ENCODE peak calls at places on chromosomes 13 and 19, in eight cellular contexts. E is DND-41, I is HCT116, O is hepatocyte, W is PC-3, M is PC-9, J is keratinocyte, V is K562. G is an unnamed sample.
A peak's percentile ranks its signal among the peaks of the same experiment; 100 is the strongest.

GRCh38 chr13:35697281-35697680 is 220.8 kb upstream of the MAB21L1 start:
- DNase-seq in E (no peak), I (no peak), O (no peak), W (no peak), M (no peak), J (no peak), V (no peak), G (no peak)

GRCh38 chr19:1261863-1262686 is 7.1 kb upstream of the CIRBP start:
- DNase-seq in E (no peak), I (no peak), O (peak; percentile 90), W (peak; percentile 48), M (peak; percentile 96), J (no peak), V (no peak), G (no peak)

GRCh38 chr13:32001392-32001768 is 30.2 kb upstream of the FRY start:
- DNase-seq in E (peak; percentile 5), I (peak; percentile 22), O (peak; percentile 50), W (peak; percentile 60), M (no peak), J (no peak), V (peak; percentile 15), G (peak; percentile 44)

GRCh38 chr13:24802074-24802473 is 38.1 kb downstream of the RNF17 start:
- DNase-seq in E (no peak), I (no peak), O (no peak), W (no peak), M (peak; percentile 22), J (no peak), V (no peak), G (peak; percentile 39)

GRCh38 chr13:113178070-113178895 is 19.8 kb downstream of the PROZ start:
- DNase-seq in E (no peak), I (no peak), O (no peak), W (peak; percentile 79), M (peak; percentile 39), J (no peak), V (no peak), G (peak; percentile 51)

GRCh38 chr13:100673831-100674362 is 698 bp downstream of the TMTC4 start:
- DNase-seq in E (peak; percentile 64), I (peak; percentile 28), O (peak; percentile 82), W (peak; percentile 70), M (peak; percentile 37), J (no peak), V (peak; percentile 34), G (peak; percentile 69)

GRCh38 chr19:11325544-11325943 is 13.9 kb downstream of the RAB3D start:
- DNase-seq in E (no peak), I (no peak), O (no peak), W (no peak), M (no peak), J (no peak), V (no peak), G (no peak)

GRCh38 chr13:112244495-112245177 is 131.5 kb upstream of the SPACA7 start:
- DNase-seq in E (no peak), I (no peak), O (no peak), W (no peak), M (no peak), J (no peak), V (no peak), G (no peak)

GRCh38 chr19:46950526-46951235 is 69.0 kb upstream of the NPAS1 start:
- DNase-seq in E (no peak), I (no peak), O (no peak), W (no peak), M (peak; percentile 25), J (no peak), V (no peak), G (peak; percentile 5)

GRCh38 chr13:38766799-38767198 is 79.9 kb downstream of the FREM2 start:
- DNase-seq in E (no peak), I (no peak), O (no peak), W (no peak), M (no peak), J (no peak), V (no peak), G (peak; percentile 8)

GRCh38 chr19:5232798-5233505 is 107.7 kb downstream of the PTPRS start:
- DNase-seq in E (no peak), I (no peak), O (no peak), W (no peak), M (no peak), J (no peak), V (no peak), G (no peak)

GRCh38 chr19:3366104-3366760 is at the start of gene NFIC:
- DNase-seq in E (peak; percentile 77), I (peak; percentile 51), O (peak; percentile 75), W (peak; percentile 50), M (peak; percentile 47), J (no peak), V (peak; percentile 80), G (peak; percentile 69)

GRCh38 chr19:3368848-3369336 is 2.5 kb downstream of the NFIC start:
- DNase-seq in E (no peak), I (no peak), O (no peak), W (no peak), M (no peak), J (no peak), V (no peak), G (peak; percentile 61)

GRCh38 chr19:3366761-3367571 is 583 bp downstream of the NFIC start:
- DNase-seq in E (peak; percentile 50), I (no peak), O (no peak), W (peak; percentile 15), M (no peak), J (no peak), V (peak; percentile 76), G (peak; percentile 18)

GRCh38 chr19:3368441-3368795 is 2.0 kb downstream of the NFIC start:
- DNase-seq in E (no peak), I (no peak), O (no peak), W (no peak), M (no peak), J (no peak), V (no peak), G (no peak)

GRCh38 chr19:3367572-3368440 is 1.4 kb downstream of the NFIC start:
- DNase-seq in E (no peak), I (no peak), O (no peak), W (no peak), M (no peak), J (no peak), V (no peak), G (peak; percentile 24)
- TF ChIP-seq EZH2 in E (no peak), I (no peak), O (peak; percentile 7), W (no peak), M (no peak), J (no peak), V (no peak), G (no peak)

GRCh38 chr19:50536662-50537305 is 23.1 kb upstream of the ASPDH start:
- DNase-seq in E (no peak), I (no peak), O (no peak), W (no peak), M (no peak), J (no peak), V (no peak), G (no peak)
- H3K4me3 ChIP-seq in E (no peak overlapping the region), I (no peak overlapping the region), O (no peak overlapping the region), W (no peak overlapping the region), M (no peak overlapping the region), J (no peak overlapping the region), V (no peak overlapping the region), G (no peak overlapping the region)

DNA sequence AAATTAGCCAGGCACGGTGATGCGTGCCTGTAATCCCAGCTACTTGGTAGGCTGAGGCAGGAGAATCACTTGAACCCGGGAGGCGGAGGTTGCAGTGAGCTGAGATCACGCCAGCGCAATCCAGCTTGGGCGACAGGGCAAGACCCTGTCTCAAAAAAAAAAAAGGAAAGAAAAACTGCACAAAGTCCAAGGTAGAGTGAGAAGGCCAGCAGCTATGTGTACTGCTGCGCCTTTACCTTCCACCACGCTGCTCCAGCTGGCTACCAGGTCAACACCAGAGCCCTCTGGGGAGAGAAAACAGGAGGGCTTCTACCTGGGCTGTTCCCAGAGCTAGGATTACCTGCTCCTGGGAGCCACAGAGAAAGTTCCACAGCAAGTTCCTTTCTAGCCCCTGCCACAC is 3.2 kb downstream of the ELL start:
- DNase-seq in E (no peak), I (no peak), O (no peak), W (no peak), M (no peak), J (no peak), V (no peak), G (no peak)
- H3K4me2 ChIP-seq in E (no peak overlapping the region), I (no peak overlapping the region), O (peak overlapping the region; percentile 82), W (no peak overlapping the region), M (no peak overlapping the region), J (no peak overlapping the region), V (no peak overlapping the region), G (no peak overlapping the region)

DNA sequence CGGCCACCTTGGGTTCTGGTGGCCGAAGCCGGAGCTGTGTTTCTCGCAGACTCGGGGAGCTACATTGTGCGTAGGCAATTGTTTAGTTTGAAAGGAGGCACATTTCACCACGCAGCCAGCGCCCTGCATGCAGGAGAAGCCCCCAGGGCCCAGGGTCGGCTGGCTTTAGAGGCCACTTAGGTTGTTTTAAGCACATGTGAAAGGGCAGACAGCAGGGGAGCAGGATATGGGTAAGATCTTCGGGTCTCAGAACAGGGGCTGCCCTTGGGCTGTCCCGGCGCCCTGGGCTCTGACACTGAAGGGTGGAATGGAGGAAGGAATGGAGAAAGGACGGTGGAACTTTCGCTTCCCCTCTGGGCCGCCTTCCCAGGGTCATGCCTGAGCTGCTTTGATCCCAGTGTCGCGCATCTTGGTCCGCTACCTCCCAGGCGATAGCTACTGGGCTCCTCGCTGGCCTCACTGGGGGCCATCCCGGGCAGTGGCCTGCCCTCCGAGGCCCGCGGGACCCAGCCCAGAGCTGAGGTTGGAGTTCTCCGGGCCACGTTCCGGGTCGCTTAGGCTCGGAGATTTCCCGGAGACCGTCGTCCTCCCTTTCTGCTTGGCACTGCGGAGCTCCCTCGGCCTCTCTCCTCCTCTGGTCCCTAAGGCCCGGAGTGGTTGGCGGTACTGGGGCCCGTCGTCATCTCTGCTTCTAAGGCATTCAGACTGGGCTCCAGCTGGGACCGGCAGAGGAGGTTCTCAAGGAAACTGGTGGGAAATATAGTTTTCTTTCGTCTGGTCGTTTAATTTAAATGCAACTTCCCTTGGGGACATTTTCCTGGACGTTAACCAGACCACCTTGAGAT is 4.3 kb upstream of the POU4F1 start:
- DNase-seq in E (no peak), I (no peak), O (no peak), W (no peak), M (no peak), J (no peak), V (no peak), G (no peak)
- TF ChIP-seq EZH2 in E (no peak), I (no peak), O (peak; percentile 87), W (no peak), M (no peak), J (peak; percentile 70), V (no peak), G (no peak)

DNA sequence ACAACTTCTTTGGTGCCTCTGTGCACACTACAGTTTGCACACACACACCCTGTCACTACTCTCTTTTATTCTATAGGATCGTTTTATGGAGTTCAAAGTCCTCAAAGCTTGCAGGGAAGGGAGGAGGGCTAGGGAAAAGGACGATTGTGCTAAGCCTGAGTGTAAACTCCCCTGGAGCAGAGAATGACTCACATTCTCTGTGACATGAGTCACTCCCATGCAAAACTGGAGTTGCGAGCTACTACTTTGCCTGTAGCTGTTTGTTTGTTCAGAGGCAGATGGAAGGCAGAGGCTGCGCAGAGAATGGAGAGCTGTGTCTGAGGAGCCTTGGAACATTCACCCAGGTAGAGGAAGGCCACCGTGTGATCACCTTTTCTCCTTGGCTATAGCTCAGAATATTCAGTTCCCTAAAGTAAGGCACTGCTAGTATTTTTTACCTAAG is 80.5 kb upstream of the MBNL2 start:
- DNase-seq in E (no peak), I (peak; percentile 90), O (peak; percentile 90), W (peak; percentile 92), M (peak; percentile 70), J (peak; percentile 25), V (peak; percentile 32), G (peak; percentile 91)
- H3K4me3 ChIP-seq in E (no peak overlapping the region), I (peak overlapping the region; percentile 48), O (no peak overlapping the region), W (peak overlapping the region; percentile 29), M (peak overlapping the region; percentile 62), J (no peak overlapping the region), V (peak overlapping the region; percentile 10), G (no peak overlapping the region)

G was measured in mammary epithelial cell.